ENCODE peak calls at places on chromosomes 4 and X, in four cellular contexts. L is RPMI8226, S is kidney, H is sciatic nerve. V is an unnamed sample.

GRCh38 chrX:115350696-115351408 is 61.3 kb downstream of the LUZP4 start:
- DNase-seq in S (no peak), H (no peak), L (no peak), V (no peak)

GRCh38 chr4:25970241-25970675 is 56.2 kb downstream of the SMIM20 start:
- DNase-seq in L (no peak), S (no peak), H (no peak), V (peak)

GRCh38 chrX:127558811-127559210 is 493.4 kb downstream of the ACTRT1 start:
- DNase-seq in S (no peak), H (no peak), L (no peak), V (no peak)

GRCh38 chrX:15973299-15973698 is 118.7 kb upstream of the AP1S2 start:
- DNase-seq in S (no peak), H (no peak), L (peak), V (no peak)

GRCh38 chrX:19332983-19333382 is 10.7 kb upstream of the PDHA1 start:
- DNase-seq in L (no peak), H (no peak), S (no peak), V (no peak)

GRCh38 chr4:57344296-57344695 is 234.1 kb upstream of the IGFBP7 start:
- DNase-seq in H (no peak), S (no peak), L (no peak), V (no peak)

GRCh38 chr4:108885211-108885610 is 122.4 kb upstream of the ETNPPL start:
- DNase-seq in S (no peak), H (no peak), L (no peak), V (no peak)

GRCh38 chr4:53671757-53672156 is 80.5 kb upstream of the LNX1 start:
- DNase-seq in L (peak), H (no peak), S (no peak), V (no peak)

GRCh38 chr4:135770505-135770904 is 1568.9 kb upstream of the PABPC4L start:
- DNase-seq in S (no peak), H (no peak), L (no peak), V (no peak)

GRCh38 chr4:169256856-169257756 is 13.7 kb downstream of the SH3RF1 start:
- DNase-seq in S (no peak), H (no peak), L (no peak), V (no peak)

GRCh38 chr4:26175016-26175786 is 145.6 kb upstream of the RBPJ start:
- DNase-seq in S (no peak), L (no peak), H (no peak), V (no peak)

GRCh38 chrX:85243761-85244410 is at the start of the genes SATL1 and ZNF711:
- DNase-seq in S (peak), L (no peak), H (no peak), V (peak)

GRCh38 chr4:178205826-178206225 is 763.6 kb upstream of the AGA start:
- DNase-seq in H (no peak), S (no peak), L (no peak), V (no peak)